ENCODE peak calls at places on chromosomes 13 and 19, in seven cellular contexts. C is endothelial cell of umbilical vein, J is PC-3, B is mammary epithelial cell, P is GM23338, N is GM23248, A is astrocyte. Z is an unnamed sample.

GRCh38 chr19:46297700-46298476 is 1.0 kb downstream of the HIF3A start:
- DNase-seq in C (peak), J (no peak), B (no peak), P (no peak), N (no peak), A (no peak), Z (no peak)

GRCh38 chr13:112875627-112876026 is 93.4 kb upstream of the MCF2L start:
- DNase-seq in C (no peak), J (no peak), B (no peak), P (no peak), N (no peak), A (no peak), Z (no peak)

GRCh38 chr13:100381595-100382224 is 206.9 kb downstream of the GGACT start:
- DNase-seq in C (no peak), J (no peak), B (no peak), P (no peak), N (no peak), A (no peak), Z (no peak)

GRCh38 chr13:57045816-57046691 is 94.7 kb upstream of the PRR20A start:
- DNase-seq in C (peak), J (no peak), B (no peak), P (no peak), N (no peak), A (no peak), Z (peak)

GRCh38 chr19:17025361-17025760 is 1.2 kb downstream of the CPAMD8 start:
- DNase-seq in C (no peak), J (no peak), B (no peak), P (no peak), N (no peak), A (no peak), Z (no peak)

GRCh38 chr19:2103308-2103707 is 6.6 kb downstream of the IZUMO4 start:
- DNase-seq in C (no peak), J (no peak), B (no peak), P (no peak), N (no peak), A (no peak), Z (no peak)

GRCh38 chr19:11324079-11324661 is 15.3 kb downstream of the RAB3D start:
- DNase-seq in C (peak), J (peak), B (peak), P (no peak), N (peak), A (peak), Z (peak)

GRCh38 chr19:31985001-31985605 is 360.3 kb upstream of the ZNF507 start:
- DNase-seq in C (no peak), J (no peak), B (no peak), P (no peak), N (no peak), A (no peak), Z (no peak)

GRCh38 chr13:35531551-35531950 is 55.1 kb upstream of the MAB21L1 start:
- DNase-seq in C (no peak), J (no peak), B (no peak), P (no peak), N (no peak), A (no peak), Z (no peak)

GRCh38 chr13:66657165-66657895 is 572.8 kb downstream of the PCDH9 start:
- DNase-seq in C (peak), J (peak), B (peak), P (peak), N (peak), A (peak), Z (peak)

GRCh38 chr19:20151617-20152145 is 15.3 kb upstream of the ZNF486 start:
- DNase-seq in C (no peak), J (no peak), B (no peak), P (peak), N (no peak), A (no peak), Z (no peak)

GRCh38 chr19:13260883-13261653 is 110.9 kb downstream of the IER2 start:
- DNase-seq in C (peak), J (peak), B (peak), P (no peak), N (peak), A (peak), Z (peak)

GRCh38 chr13:23549724-23550123 is 20.5 kb upstream of the TNFRSF19 start:
- DNase-seq in C (no peak), J (no peak), B (no peak), P (no peak), N (no peak), A (no peak), Z (no peak)

GRCh38 chr19:13150919-13151604 is 851 bp downstream of the IER2 start:
- DNase-seq in C (peak), J (no peak), B (no peak), P (no peak), N (peak), A (no peak), Z (no peak)

GRCh38 chr19:33464010-33464732 is 57.4 kb downstream of the PEPD start:
- DNase-seq in C (no peak), J (no peak), B (no peak), P (no peak), N (no peak), A (no peak), Z (no peak)

GRCh38 chr13:45349438-45349837 is 8.5 kb upstream of the TPT1 start:
- DNase-seq in C (no peak), J (no peak), B (no peak), P (no peak), N (peak), A (no peak), Z (peak)

GRCh38 chr13:99357149-99357596 is 50.0 kb upstream of the GPR183 start:
- DNase-seq in C (peak), J (peak), B (no peak), P (no peak), N (peak), A (peak), Z (peak)

GRCh38 chr13:24618219-24618955 is 61.8 kb upstream of the ATP12A start:
- DNase-seq in C (no peak), J (no peak), B (no peak), P (no peak), N (no peak), A (no peak), Z (no peak)

GRCh38 chr19:45769821-45770191 is 754 bp upstream of the SIX5 start:
- DNase-seq in C (no peak), J (no peak), B (peak), P (peak), N (peak), A (no peak), Z (no peak)

GRCh38 chr19:16714702-16715294 is 4.8 kb upstream of the NWD1 start:
- DNase-seq in C (peak), J (peak), B (peak), P (peak), N (peak), A (peak), Z (peak)

GRCh38 chr13:112545866-112546265 is 42.1 kb downstream of the TUBGCP3 start:
- DNase-seq in C (peak), J (no peak), B (peak), P (no peak), N (peak), A (peak), Z (peak)

GRCh38 chr13:61029064-61029463 is 386.6 kb downstream of the PCDH20 start:
- DNase-seq in C (no peak), J (peak), B (no peak), P (peak), N (no peak), A (no peak), Z (no peak)

GRCh38 chr19:1847684-1848398 is 442 bp downstream of the REXO1 start:
- DNase-seq in C (peak), J (peak), B (peak), P (peak), N (peak), A (no peak), Z (peak)

GRCh38 chr19:9865732-9866627 is 30.9 kb downstream of the PIN1 start:
- DNase-seq in C (no peak), J (no peak), B (no peak), P (peak), N (no peak), A (no peak), Z (no peak)

GRCh38 chr13:95182570-95183285 is 118.5 kb downstream of the ABCC4 start:
- DNase-seq in C (no peak), J (no peak), B (no peak), P (no peak), N (no peak), A (no peak), Z (no peak)

GRCh38 chr13:46329624-46330023 is 57.4 kb downstream of the RUBCNL start:
- DNase-seq in C (no peak), J (no peak), B (no peak), P (no peak), N (no peak), A (no peak), Z (no peak)

GRCh38 chr19:44947041-44947581 is 1.3 kb downstream of the APOC2 start:
- DNase-seq in C (no peak), J (no peak), B (no peak), P (no peak), N (no peak), A (no peak), Z (no peak)

GRCh38 chr13:33353210-33353609 is 67.7 kb upstream of the STARD13 start:
- DNase-seq in C (no peak), J (no peak), B (no peak), P (no peak), N (no peak), A (no peak), Z (no peak)

GRCh38 chr19:38245826-38246498 is 10.2 kb downstream of the PPP1R14A start:
- DNase-seq in C (no peak), J (no peak), B (no peak), P (no peak), N (peak), A (no peak), Z (no peak)

GRCh38 chr19:46639356-46640061 is 3.5 kb upstream of the GNG8 start:
- DNase-seq in C (no peak), J (no peak), B (no peak), P (peak), N (peak), A (peak), Z (peak)

GRCh38 chr19:41785653-41786052 is 10.7 kb upstream of the CEACAM3 start:
- DNase-seq in C (peak), J (peak), B (peak), P (peak), N (peak), A (peak), Z (peak)

GRCh38 chr19:53960187-53960586 is 2.5 kb upstream of the CACNG8 start:
- DNase-seq in C (no peak), J (no peak), B (no peak), P (peak), N (no peak), A (no peak), Z (no peak)
- TF ChIP-seq EZH2 in C (peak), J (no peak), B (no peak), P (no peak), N (no peak), A (no peak), Z (no peak)

GRCh38 chr19:18029617-18030338 is 21.8 kb downstream of the ARRDC2 start:
- DNase-seq in C (peak), J (peak), B (peak), P (no peak), N (peak), A (no peak), Z (no peak)
- H3K4me2 ChIP-seq in C (no peak), J (peak), B (no peak), P (no peak), N (no peak), A (no peak), Z (no peak)

GRCh38 chr19:53906211-53907192 is 2.6 kb upstream of the CACNG7 start:
- DNase-seq in C (no peak), J (peak), B (no peak), P (peak), N (peak), A (no peak), Z (no peak)
- TF ChIP-seq EZH2 in C (no peak), J (no peak), B (peak), P (no peak), N (peak), A (no peak), Z (no peak)

DNA sequence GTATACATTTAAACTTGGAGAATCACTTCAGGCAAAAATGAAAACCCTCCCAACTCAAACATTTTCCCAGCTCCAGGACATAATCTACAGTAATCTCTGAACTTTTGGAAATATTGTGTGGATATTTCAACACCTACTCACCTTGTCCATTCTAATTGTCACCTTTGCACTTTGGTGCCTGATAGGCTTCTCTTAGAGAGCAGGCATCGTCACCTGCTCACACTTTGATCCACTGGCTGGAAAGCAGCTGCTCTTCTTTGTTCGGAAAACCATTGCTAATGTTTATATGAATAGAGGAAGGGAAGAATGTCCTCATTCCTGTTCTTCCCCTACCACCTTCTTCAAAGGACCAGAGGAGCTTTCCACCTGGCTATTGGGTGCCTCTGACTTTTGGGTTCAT is 411.2 kb downstream of the FGF9 start:
- DNase-seq in C (no peak), J (no peak), B (no peak), P (no peak), N (no peak), A (no peak), Z (no peak)
- H3K4me2 ChIP-seq in C (no peak), J (no peak), B (no peak), P (no peak), N (no peak), A (no peak), Z (no peak)

DNA sequence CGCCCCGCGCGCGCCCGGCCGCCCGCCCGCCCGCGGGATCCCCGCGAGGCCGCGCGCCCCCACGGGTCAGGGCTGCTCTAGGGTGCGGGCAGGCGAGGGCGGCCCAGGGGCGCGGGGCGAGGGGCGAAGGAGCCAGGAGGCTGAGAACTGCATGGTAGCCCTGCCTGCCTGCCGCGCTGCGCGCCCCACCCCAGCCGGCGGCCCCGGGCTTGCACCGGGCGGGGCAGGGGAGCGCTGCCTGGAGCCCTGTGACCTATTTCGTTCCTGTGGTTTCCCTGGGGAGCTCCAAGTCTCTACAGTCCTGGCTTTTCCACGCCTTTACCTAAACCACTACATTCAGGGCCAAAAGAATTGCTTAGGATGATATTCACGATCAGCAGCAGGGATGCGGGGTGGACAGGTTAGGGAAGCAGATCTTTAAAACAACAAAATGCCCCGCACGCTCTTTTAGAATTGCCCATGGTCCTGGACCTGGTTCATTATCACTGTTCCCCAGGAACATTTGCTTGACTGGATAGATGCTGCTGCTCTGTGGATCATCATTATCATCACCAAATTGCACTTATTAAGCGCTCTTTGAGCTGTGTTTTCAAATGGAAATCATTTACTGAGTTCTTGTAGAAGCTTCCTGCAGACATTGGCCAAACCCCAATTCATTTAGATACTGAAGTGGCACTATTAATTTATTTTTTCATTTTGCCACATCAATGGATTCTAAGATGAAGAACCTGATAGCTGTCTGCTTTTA is 423 bp upstream of the GPR12 start:
- DNase-seq in C (no peak), J (no peak), B (peak), P (peak), N (no peak), A (no peak), Z (peak)
- TF ChIP-seq EZH2 in C (peak), J (no peak), B (peak), P (peak), N (peak), A (no peak), Z (peak)

GRCh38 chr13:71870036-71870435 is 3.0 kb upstream of the DACH1 start:
- DNase-seq in C (no peak), J (no peak), B (no peak), P (peak), N (no peak), A (no peak), Z (no peak)
- H3K4me2 ChIP-seq in C (no peak), J (no peak), B (no peak), P (peak), N (no peak), A (no peak), Z (no peak)

GRCh38 chr19:35992902-35993765 is 1.9 kb upstream of the SDHAF1 start:
- DNase-seq in C (no peak), J (no peak), B (peak), P (no peak), N (no peak), A (no peak), Z (no peak)

GRCh38 chr19:35991731-35992450 is 3.1 kb upstream of the SDHAF1 start:
- DNase-seq in C (no peak), J (no peak), B (peak), P (no peak), N (peak), A (peak), Z (no peak)

GRCh38 chr19:35996777-35997176 is 1.8 kb downstream of the SDHAF1 start:
- DNase-seq in C (no peak), J (no peak), B (no peak), P (no peak), N (peak), A (no peak), Z (no peak)

GRCh38 chr19:35995655-35995993 is 636 bp downstream of the SDHAF1 start:
- DNase-seq in C (peak), J (peak), B (peak), P (peak), N (peak), A (no peak), Z (peak)

DNA sequence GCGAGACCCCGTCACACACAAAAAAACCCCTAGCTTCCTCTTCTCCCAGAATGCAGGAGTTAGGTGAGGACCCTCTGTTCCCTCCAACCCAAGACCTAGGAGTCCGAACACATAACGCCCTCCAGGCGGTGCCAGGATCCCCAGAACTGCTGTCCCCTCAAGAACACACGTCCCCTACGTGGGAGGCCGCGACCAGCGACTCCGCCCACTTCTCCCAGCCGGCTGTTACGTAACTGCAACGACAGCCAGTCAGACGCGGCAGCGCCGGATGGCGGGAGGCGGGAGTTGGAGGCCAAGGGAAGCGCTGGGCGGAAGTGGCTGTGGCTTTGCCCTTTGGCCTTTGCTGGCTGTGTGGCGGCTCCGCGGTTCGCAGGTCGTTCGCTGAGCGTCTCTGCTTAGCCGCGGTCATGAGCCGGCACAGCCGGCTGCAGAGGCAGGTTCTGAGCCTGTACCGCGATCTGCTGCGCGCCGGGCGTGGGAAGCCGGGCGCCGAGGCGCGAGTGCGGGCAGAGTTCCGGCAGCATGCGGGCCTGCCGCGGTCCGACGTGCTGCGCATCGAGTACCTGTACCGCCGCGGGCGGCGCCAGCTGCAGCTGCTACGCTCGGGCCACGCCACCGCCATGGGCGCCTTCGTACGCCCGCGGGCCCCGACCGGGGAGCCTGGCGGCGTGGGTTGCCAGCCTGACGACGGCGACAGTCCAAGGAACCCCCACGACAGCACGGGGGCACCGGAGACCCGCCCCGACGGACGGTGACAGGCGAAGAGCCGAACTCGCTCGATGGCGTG is at the start of gene SDHAF1:
- DNase-seq in C (peak), J (peak), B (peak), P (peak), N (peak), A (peak), Z (peak)
- TF ChIP-seq EZH2 in C (no peak), J (no peak), B (no peak), P (no peak), N (no peak), A (no peak), Z (no peak)

DNA sequence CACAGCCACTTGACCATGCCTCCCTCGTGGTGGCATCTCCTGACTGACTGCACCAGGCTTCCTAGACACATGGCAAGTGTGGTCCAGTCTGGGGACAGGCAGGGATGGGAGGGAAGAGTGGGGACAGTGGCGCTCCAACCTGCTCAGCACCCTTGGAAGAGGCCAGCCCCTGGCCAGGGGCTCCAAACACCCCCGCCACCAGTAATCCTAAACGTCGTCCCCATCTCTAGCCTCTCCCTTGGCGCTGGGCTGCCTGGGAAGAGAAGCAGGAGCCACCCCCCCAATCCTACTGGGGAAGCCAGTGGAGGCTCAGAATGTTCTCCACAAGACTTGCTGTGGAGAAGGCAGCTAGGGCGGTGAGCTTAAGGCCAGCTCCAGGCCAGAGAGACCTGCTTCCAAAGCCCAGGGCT is 2.7 kb downstream of the RPL36 start:
- DNase-seq in C (no peak), J (no peak), B (no peak), P (no peak), N (peak), A (no peak), Z (no peak)
- H3K4me2 ChIP-seq in C (no peak), J (peak), B (peak), P (no peak), N (no peak), A (peak), Z (no peak)

DNA sequence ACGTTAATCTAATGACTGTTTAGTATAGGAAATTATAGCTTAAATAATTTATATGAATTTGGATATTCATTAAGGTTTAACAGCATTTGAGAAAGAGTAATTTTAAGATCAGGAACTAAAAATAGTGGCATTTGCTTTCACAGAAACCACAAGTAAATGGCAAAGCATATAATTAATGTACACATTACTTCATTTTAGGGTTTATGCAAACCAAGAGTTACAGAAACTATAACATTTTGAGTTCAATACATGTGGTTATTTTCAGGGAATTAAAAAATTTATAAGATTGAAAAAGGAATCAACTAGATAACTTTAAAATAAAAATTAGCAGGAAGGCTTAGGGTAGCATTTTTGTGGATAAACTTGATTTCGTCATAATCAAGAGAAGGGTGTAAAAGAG is 151.7 kb upstream of the MIR17HG start:
- DNase-seq in C (no peak), J (no peak), B (no peak), P (no peak), N (no peak), A (no peak), Z (no peak)
- TF ChIP-seq EZH2 in C (no peak), J (no peak), B (no peak), P (no peak), N (no peak), A (no peak), Z (no peak)